ENCODE peak calls at places on chromosomes 11 and 22, in eight cellular contexts. Y, F, G, R, U, L, D and O are unnamed samples.

GRCh38 chr11:134275534-134276395 is at the start of gene GLB1L3:
- DNase-seq in D (peak), G (no peak), F (peak), L (peak), U (no peak), R (peak), Y (peak), O (peak)

GRCh38 chr11:43904737-43905515 is 24.3 kb downstream of the ALKBH3 start:
- DNase-seq in D (peak), L (no peak), R (peak), Y (no peak), G (no peak), F (peak), U (no peak), O (no peak)

GRCh38 chr11:2419638-2420501 is 19.3 kb downstream of the TSSC4 start:
- DNase-seq in U (peak), F (peak), L (peak), Y (peak), D (peak), R (peak), G (no peak), O (peak)

GRCh38 chr11:103055174-103055890 is 36.6 kb downstream of the DCUN1D5 start:
- DNase-seq in U (peak), L (peak), F (peak), G (no peak), D (peak), Y (no peak), R (peak), O (no peak)

GRCh38 chr11:19027829-19028595 is 32.5 kb downstream of the MRGPRX2 start:
- DNase-seq in L (peak), Y (no peak), F (peak), R (peak), G (no peak), D (peak), U (peak), O (no peak)

GRCh38 chr11:86594746-86595145 is 77.7 kb downstream of the ME3 start:
- DNase-seq in F (no peak), Y (no peak), D (peak), R (peak), U (no peak), L (peak), G (no peak), O (no peak)

GRCh38 chr11:112977620-112978212 is 16.5 kb downstream of the NCAM1 start:
- DNase-seq in D (peak), U (no peak), F (peak), L (peak), Y (no peak), R (peak), G (no peak), O (no peak)

GRCh38 chr22:24507742-24508141 is 12.6 kb downstream of the UPB1 start:
- DNase-seq in L (no peak), D (no peak), G (no peak), U (no peak), F (no peak), R (no peak), Y (no peak), O (no peak)

GRCh38 chr22:35053060-35053835 is 12.7 kb upstream of the ISX start:
- DNase-seq in U (no peak), Y (no peak), G (no peak), L (no peak), R (no peak), F (no peak), D (no peak), O (no peak)

GRCh38 chr11:69914286-69915150 is 95.3 kb upstream of the FGF3 start:
- DNase-seq in G (no peak), R (no peak), D (no peak), Y (no peak), L (no peak), F (no peak), U (no peak), O (no peak)

GRCh38 chr11:105000797-105001196 is 22.2 kb downstream of the CASP5 start:
- DNase-seq in L (peak), U (peak), Y (peak), G (no peak), F (no peak), D (peak), R (no peak), O (peak)

GRCh38 chr11:27088353-27088752 is 47.7 kb downstream of the BBOX1 start:
- DNase-seq in U (no peak), Y (no peak), D (no peak), R (no peak), F (peak), L (no peak), G (no peak), O (no peak)

GRCh38 chr11:60235318-60235717 is 7.6 kb downstream of the MS4A4E start:
- DNase-seq in U (no peak), G (no peak), R (no peak), L (no peak), Y (no peak), D (no peak), F (no peak), O (no peak)

GRCh38 chr22:22460635-22461034 is 47.9 kb downstream of the ZNF280B start:
- DNase-seq in L (peak), D (peak), R (peak), F (peak), U (peak), G (no peak), Y (no peak), O (no peak)

GRCh38 chr22:46963672-46964545 is 201.5 kb downstream of the TBC1D22A start:
- DNase-seq in F (no peak), L (no peak), G (no peak), R (no peak), Y (no peak), D (no peak), U (no peak), O (no peak)

GRCh38 chr22:44684506-44685383 is 17.3 kb upstream of the PRR5 start:
- DNase-seq in F (peak), L (peak), R (peak), D (peak), U (peak), Y (peak), G (peak), O (peak)

GRCh38 chr11:131977231-131977630 is 606.8 kb downstream of the NTM start:
- DNase-seq in R (peak), Y (no peak), U (no peak), G (no peak), D (peak), L (peak), F (peak), O (no peak)

GRCh38 chr11:71931245-71931602 is 2.4 kb downstream of the RNF121 start:
- DNase-seq in F (no peak), G (no peak), D (peak), U (no peak), Y (no peak), L (no peak), R (no peak), O (no peak)

GRCh38 chr11:34250732-34251639 is 106.8 kb downstream of the ABTB2 start:
- DNase-seq in L (peak), Y (peak), D (peak), G (peak), F (peak), R (peak), U (peak), O (peak)

GRCh38 chr11:15793032-15793996 is 563.0 kb downstream of the SOX6 start:
- DNase-seq in D (peak), U (no peak), R (peak), L (peak), F (peak), G (no peak), Y (no peak), O (no peak)

GRCh38 chr22:26893034-26893710 is 235.8 kb downstream of the MIAT start:
- DNase-seq in F (no peak), D (peak), L (no peak), Y (no peak), R (no peak), G (no peak), U (peak), O (no peak)

GRCh38 chr22:30301995-30302809 is 12.9 kb upstream of the CASTOR1 start:
- DNase-seq in Y (no peak), F (peak), D (peak), R (peak), G (no peak), U (peak), L (peak), O (no peak)

GRCh38 chr22:45537734-45538181 is 35.1 kb downstream of the FBLN1 start:
- DNase-seq in G (no peak), F (peak), Y (no peak), L (peak), R (peak), U (peak), D (peak), O (no peak)

GRCh38 chr11:75900848-75901247 is 85.8 kb downstream of the UVRAG start:
- DNase-seq in D (no peak), F (no peak), Y (no peak), R (no peak), G (no peak), L (no peak), U (no peak), O (no peak)

GRCh38 chr11:45468265-45468856 is 182.2 kb upstream of the SYT13 start:
- DNase-seq in R (peak), Y (no peak), U (peak), L (no peak), G (no peak), D (no peak), F (peak), O (no peak)

GRCh38 chr11:106627694-106628093 is 390.6 kb downstream of the GUCY1A2 start:
- DNase-seq in F (no peak), U (no peak), L (no peak), R (no peak), G (no peak), D (no peak), Y (no peak), O (no peak)

GRCh38 chr11:46970913-46971625 is 34.5 kb downstream of the CSTPP1 start:
- DNase-seq in R (no peak), F (no peak), L (no peak), G (no peak), Y (no peak), U (no peak), D (no peak), O (no peak)

GRCh38 chr11:47258317-47258902 is 614 bp downstream of the NR1H3 start:
- DNase-seq in D (peak), U (no peak), F (no peak), Y (no peak), L (no peak), R (no peak), G (no peak), O (no peak)

GRCh38 chr22:50256936-50257440 is 4.5 kb downstream of the MAPK12 start:
- DNase-seq in G (no peak), F (no peak), Y (no peak), L (no peak), U (no peak), D (no peak), R (no peak), O (no peak)

GRCh38 chr11:101336858-101337257 is 207.2 kb upstream of the PGR start:
- DNase-seq in F (no peak), U (no peak), G (no peak), R (no peak), Y (no peak), L (no peak), D (no peak), O (no peak)

GRCh38 chr11:4551346-4551979 is 6.5 kb downstream of the OR52M1 start:
- DNase-seq in F (peak), G (no peak), Y (no peak), D (peak), U (peak), R (peak), L (peak), O (no peak)

GRCh38 chr11:92671081-92671480 is 298.4 kb upstream of the MTNR1B start:
- DNase-seq in L (no peak), R (no peak), G (no peak), F (no peak), U (no peak), D (no peak), Y (no peak), O (no peak)

GRCh38 chr11:102276302-102277182 is 40.7 kb upstream of the BIRC3 start:
- DNase-seq in L (no peak), D (peak), R (peak), U (no peak), F (peak), G (no peak), Y (no peak), O (no peak)

GRCh38 chr11:995058-995751 is 41.3 kb downstream of the MUC6 start:
- DNase-seq in L (no peak), G (no peak), R (no peak), Y (no peak), U (no peak), F (no peak), D (peak), O (no peak)

GRCh38 chr22:29842740-29843139 is 4.7 kb upstream of the ASCC2 start:
- DNase-seq in R (peak), Y (no peak), U (no peak), D (peak), G (no peak), L (peak), F (peak), O (no peak)

GRCh38 chr22:48755332-48755949 is 1072.2 kb downstream of the BRD1 start:
- DNase-seq in F (no peak), L (no peak), U (no peak), G (no peak), D (no peak), Y (no peak), R (no peak), O (no peak)

GRCh38 chr11:35330924-35331323 is 88.4 kb downstream of the SLC1A2 start:
- DNase-seq in F (no peak), D (no peak), Y (no peak), R (no peak), U (no peak), L (no peak), G (no peak), O (peak)